ENCODE peak calls at places on chromosomes 11 and 22, in seven cellular contexts. S is uterus; T is NCI-H1417; A is AG08395; G is activated T-helper 1 cell treated with Interleukin-2 at 50 U/mL for 16 hours; O is GM12865; U is naive thymus-derived CD8-positive, alpha-beta T cell. R is an unnamed sample.
A peak's percentile ranks its signal among the peaks of the same experiment; 100 is the strongest.

GRCh38 chr11:75888391-75888790 is 73.4 kb downstream of the UVRAG start:
- DNase-seq in A (no peak), U (no peak), T (no peak), S (no peak), O (no peak), G (no peak), R (no peak)

GRCh38 chr11:37286890-37287289 is 688.9 kb upstream of the RAG2 start:
- DNase-seq in S (no peak), U (no peak), T (no peak), G (no peak), O (no peak), A (no peak), R (no peak)

GRCh38 chr22:41603873-41604332 is 14.3 kb upstream of the PMM1 start:
- DNase-seq in G (no peak), S (no peak), U (peak; percentile 61), A (no peak), O (peak; percentile 91), T (no peak), R (peak; percentile 76)

GRCh38 chr22:25645266-25645665 is 80.8 kb downstream of the GRK3 start:
- DNase-seq in T (no peak), G (no peak), A (peak; percentile 56), S (no peak), U (no peak), O (no peak), R (no peak)

GRCh38 chr11:111700186-111700585 is 66.0 kb downstream of the PPP2R1B start:
- DNase-seq in S (no peak), T (no peak), O (no peak), A (no peak), G (no peak), U (no peak), R (no peak)

GRCh38 chr22:50058338-50059184 is 463 bp upstream of the TTLL8 start:
- DNase-seq in T (no peak), S (no peak), A (no peak), G (no peak), O (no peak), U (no peak), R (no peak)

GRCh38 chr22:39256186-39256552 is 11.4 kb upstream of the PDGFB start:
- DNase-seq in S (no peak), T (no peak), U (no peak), G (no peak), A (no peak), O (no peak), R (no peak)

GRCh38 chr11:125428486-125429173 is 67.4 kb downstream of the FEZ1 start:
- DNase-seq in G (no peak), U (no peak), T (no peak), A (no peak), S (no peak), O (no peak), R (no peak)

GRCh38 chr11:95641506-95641905 is 148.1 kb downstream of the FAM76B start:
- DNase-seq in S (no peak), O (peak; percentile 81), G (no peak), T (no peak), U (peak; percentile 48), A (no peak), R (peak; percentile 38)

GRCh38 chr22:37069319-37069718 is 17.8 kb downstream of the KCTD17 start:
- DNase-seq in T (no peak), G (no peak), U (no peak), A (no peak), S (no peak), O (no peak), R (no peak)

GRCh38 chr22:40258463-40259046 is 80.8 kb downstream of the TNRC6B start:
- DNase-seq in T (no peak), A (no peak), G (no peak), O (no peak), U (no peak), S (no peak), R (no peak)

GRCh38 chr22:17978027-17978426 is 46.3 kb downstream of the MICAL3 start:
- DNase-seq in U (no peak), G (no peak), O (no peak), A (no peak), T (no peak), S (no peak), R (no peak)

GRCh38 chr11:64924910-64925284 is 408 bp downstream of the PPP2R5B start:
- DNase-seq in S (peak; percentile 52), A (peak; percentile 38), G (no peak), O (no peak), U (no peak), T (peak; percentile 36), R (peak; percentile 53)

GRCh38 chr11:74954199-74954598 is 5.1 kb downstream of the SPCS2 start:
- DNase-seq in T (no peak), A (no peak), O (no peak), S (no peak), U (no peak), G (no peak), R (no peak)

GRCh38 chr11:25065711-25066110 is 568.9 kb downstream of the LUZP2 start:
- DNase-seq in A (no peak), S (no peak), G (no peak), T (no peak), U (no peak), O (no peak), R (no peak)

GRCh38 chr22:47474895-47475294 is 712.4 kb downstream of the TBC1D22A start:
- DNase-seq in O (no peak), T (peak; percentile 3), S (no peak), U (no peak), A (no peak), G (no peak), R (no peak)

R was measured in GM10248.